ENCODE peak calls at places on chromosome 21, in ten cellular contexts. One of them, this sample, is unnamed.

GRCh38 chr21:39181205-39181818 is 1.9 kb downstream of the PSMG1 start:
- DNase-seq in CD8-positive, alpha-beta T cell: no peak
- DNase-seq in lung: no peak
- DNase-seq in astrocyte of the spinal cord: no peak
- DNase-seq in right atrium auricular region: no peak
- DNase-seq in LNCaP clone FGC: no peak
- DNase-seq in heart left ventricle: no peak
- DNase-seq in cardiac fibroblast: no peak
- DNase-seq in upper lobe of right lung: no peak
- DNase-seq in lower leg skin: no peak
- DNase-seq in this sample: no peak

GRCh38 chr21:26366781-26367180 is 196.2 kb upstream of the APP start:
- DNase-seq in lung: no peak
- DNase-seq in right atrium auricular region: no peak
- DNase-seq in upper lobe of right lung: no peak
- DNase-seq in lower leg skin: no peak
- DNase-seq in heart left ventricle: no peak
- DNase-seq in LNCaP clone FGC: no peak
- DNase-seq in cardiac fibroblast: peak
- DNase-seq in astrocyte of the spinal cord: peak
- DNase-seq in CD8-positive, alpha-beta T cell: no peak
- DNase-seq in this sample: no peak

GRCh38 chr21:46227811-46228344 is 696 bp downstream of the LSS start:
- DNase-seq in upper lobe of right lung: no peak
- DNase-seq in CD8-positive, alpha-beta T cell: no peak
- DNase-seq in right atrium auricular region: no peak
- DNase-seq in lower leg skin: peak
- DNase-seq in astrocyte of the spinal cord: no peak
- DNase-seq in lung: no peak
- DNase-seq in LNCaP clone FGC: no peak
- DNase-seq in cardiac fibroblast: no peak
- DNase-seq in heart left ventricle: no peak
- DNase-seq in this sample: no peak

GRCh38 chr21:39715804-39716397 is 29.1 kb upstream of the IGSF5 start:
- DNase-seq in astrocyte of the spinal cord: peak
- DNase-seq in right atrium auricular region: no peak
- DNase-seq in lung: peak
- DNase-seq in upper lobe of right lung: no peak
- DNase-seq in lower leg skin: peak
- DNase-seq in cardiac fibroblast: peak
- DNase-seq in LNCaP clone FGC: peak
- DNase-seq in heart left ventricle: peak
- DNase-seq in CD8-positive, alpha-beta T cell: no peak
- DNase-seq in this sample: no peak

GRCh38 chr21:25734654-25735220 is at the start of the genes ATP5PF and GABPA:
- DNase-seq in lung: peak
- DNase-seq in heart left ventricle: peak
- DNase-seq in LNCaP clone FGC: peak
- DNase-seq in cardiac fibroblast: peak
- DNase-seq in CD8-positive, alpha-beta T cell: peak
- DNase-seq in astrocyte of the spinal cord: peak
- DNase-seq in lower leg skin: peak
- DNase-seq in upper lobe of right lung: peak
- DNase-seq in right atrium auricular region: peak
- DNase-seq in this sample: peak

GRCh38 chr21:41403966-41404365 is 22.1 kb upstream of the MX1 start:
- DNase-seq in LNCaP clone FGC: no peak
- DNase-seq in upper lobe of right lung: no peak
- DNase-seq in lung: no peak
- DNase-seq in right atrium auricular region: peak
- DNase-seq in lower leg skin: peak
- DNase-seq in astrocyte of the spinal cord: no peak
- DNase-seq in heart left ventricle: no peak
- DNase-seq in cardiac fibroblast: no peak
- DNase-seq in CD8-positive, alpha-beta T cell: no peak
- DNase-seq in this sample: no peak

GRCh38 chr21:25313891-25314646 is 293.2 kb downstream of the MRPL39 start:
- DNase-seq in upper lobe of right lung: no peak
- DNase-seq in heart left ventricle: no peak
- DNase-seq in right atrium auricular region: no peak
- DNase-seq in CD8-positive, alpha-beta T cell: no peak
- DNase-seq in lower leg skin: no peak
- DNase-seq in LNCaP clone FGC: no peak
- DNase-seq in lung: no peak
- DNase-seq in astrocyte of the spinal cord: peak
- DNase-seq in cardiac fibroblast: peak
- DNase-seq in this sample: no peak

GRCh38 chr21:43884012-43884860 is 19.2 kb downstream of the AGPAT3 start:
- DNase-seq in heart left ventricle: no peak
- DNase-seq in CD8-positive, alpha-beta T cell: no peak
- DNase-seq in astrocyte of the spinal cord: peak
- DNase-seq in cardiac fibroblast: no peak
- DNase-seq in lung: no peak
- DNase-seq in lower leg skin: no peak
- DNase-seq in right atrium auricular region: no peak
- DNase-seq in upper lobe of right lung: peak
- DNase-seq in LNCaP clone FGC: no peak
- DNase-seq in this sample: no peak

GRCh38 chr21:37276377-37276776 is 9.2 kb upstream of the VPS26C start:
- DNase-seq in CD8-positive, alpha-beta T cell: no peak
- DNase-seq in right atrium auricular region: no peak
- DNase-seq in cardiac fibroblast: no peak
- DNase-seq in lung: no peak
- DNase-seq in lower leg skin: no peak
- DNase-seq in astrocyte of the spinal cord: no peak
- DNase-seq in upper lobe of right lung: no peak
- DNase-seq in heart left ventricle: no peak
- DNase-seq in LNCaP clone FGC: no peak
- DNase-seq in this sample: no peak

GRCh38 chr21:38853421-38853919 is 47.7 kb downstream of the ETS2 start:
- DNase-seq in CD8-positive, alpha-beta T cell: no peak
- DNase-seq in upper lobe of right lung: no peak
- DNase-seq in lung: no peak
- DNase-seq in heart left ventricle: no peak
- DNase-seq in cardiac fibroblast: peak
- DNase-seq in right atrium auricular region: no peak
- DNase-seq in astrocyte of the spinal cord: peak
- DNase-seq in LNCaP clone FGC: no peak
- DNase-seq in lower leg skin: no peak
- DNase-seq in this sample: peak

GRCh38 chr21:31901342-31901741 is 28.5 kb downstream of the HUNK start:
- DNase-seq in lung: no peak
- DNase-seq in right atrium auricular region: no peak
- DNase-seq in lower leg skin: peak
- DNase-seq in heart left ventricle: no peak
- DNase-seq in CD8-positive, alpha-beta T cell: no peak
- DNase-seq in LNCaP clone FGC: no peak
- DNase-seq in upper lobe of right lung: no peak
- DNase-seq in astrocyte of the spinal cord: no peak
- DNase-seq in cardiac fibroblast: no peak
- DNase-seq in this sample: no peak
- H3K4me3 ChIP-seq in lung: no peak
- H3K4me3 ChIP-seq in right atrium auricular region: no peak
- H3K4me3 ChIP-seq in lower leg skin: no peak
- H3K4me3 ChIP-seq in heart left ventricle: no peak
- H3K4me3 ChIP-seq in CD8-positive, alpha-beta T cell: no peak
- H3K4me3 ChIP-seq in LNCaP clone FGC: no peak
- H3K4me3 ChIP-seq in upper lobe of right lung: no peak
- H3K4me3 ChIP-seq in astrocyte of the spinal cord: no peak
- H3K4me3 ChIP-seq in cardiac fibroblast: no peak
- H3K4me3 ChIP-seq in this sample: no peak

GRCh38 chr21:35254752-35255138 is 205.6 kb upstream of the RUNX1 start:
- DNase-seq in CD8-positive, alpha-beta T cell: no peak
- DNase-seq in lower leg skin: no peak
- DNase-seq in cardiac fibroblast: no peak
- DNase-seq in upper lobe of right lung: no peak
- DNase-seq in heart left ventricle: no peak
- DNase-seq in lung: no peak
- DNase-seq in astrocyte of the spinal cord: no peak
- DNase-seq in right atrium auricular region: no peak
- DNase-seq in LNCaP clone FGC: no peak
- DNase-seq in this sample: no peak

GRCh38 chr21:35256468-35256988 is 207.4 kb upstream of the RUNX1 start:
- DNase-seq in upper lobe of right lung: peak
- DNase-seq in astrocyte of the spinal cord: peak
- DNase-seq in lung: peak
- DNase-seq in right atrium auricular region: peak
- DNase-seq in CD8-positive, alpha-beta T cell: no peak
- DNase-seq in LNCaP clone FGC: peak
- DNase-seq in heart left ventricle: peak
- DNase-seq in lower leg skin: peak
- DNase-seq in cardiac fibroblast: peak
- DNase-seq in this sample: peak

GRCh38 chr21:35257413-35257812 is 208.3 kb upstream of the RUNX1 start:
- DNase-seq in upper lobe of right lung: no peak
- DNase-seq in astrocyte of the spinal cord: peak
- DNase-seq in lower leg skin: peak
- DNase-seq in lung: peak
- DNase-seq in heart left ventricle: peak
- DNase-seq in right atrium auricular region: no peak
- DNase-seq in CD8-positive, alpha-beta T cell: no peak
- DNase-seq in cardiac fibroblast: peak
- DNase-seq in LNCaP clone FGC: no peak
- DNase-seq in this sample: peak

GRCh38 chr21:35258521-35258920 is 209.4 kb upstream of the RUNX1 start:
- DNase-seq in heart left ventricle: no peak
- DNase-seq in lung: no peak
- DNase-seq in CD8-positive, alpha-beta T cell: no peak
- DNase-seq in cardiac fibroblast: no peak
- DNase-seq in lower leg skin: no peak
- DNase-seq in LNCaP clone FGC: no peak
- DNase-seq in astrocyte of the spinal cord: no peak
- DNase-seq in right atrium auricular region: no peak
- DNase-seq in upper lobe of right lung: no peak
- DNase-seq in this sample: no peak

DNA sequence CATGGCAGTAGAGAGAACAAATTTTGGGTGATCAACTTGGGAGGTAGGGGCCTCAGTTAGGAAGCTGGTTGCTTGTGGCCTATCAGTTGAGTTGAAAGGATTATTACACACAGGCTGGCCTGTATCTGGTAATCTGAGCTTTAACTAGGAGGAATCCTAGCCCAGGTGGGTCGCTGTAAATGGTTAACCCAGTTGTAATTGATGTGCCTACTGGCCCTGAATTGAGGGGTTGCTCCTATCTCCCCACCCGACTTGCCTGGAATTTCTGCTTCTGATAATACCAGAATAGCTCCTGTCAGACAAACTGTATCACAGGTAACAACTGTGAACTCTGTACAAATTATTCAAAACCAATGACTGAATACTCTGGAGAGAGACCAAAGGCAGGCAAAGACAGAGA is 210.3 kb upstream of the RUNX1 start:
- DNase-seq in LNCaP clone FGC: no peak
- DNase-seq in upper lobe of right lung: no peak
- DNase-seq in lung: no peak
- DNase-seq in right atrium auricular region: no peak
- DNase-seq in heart left ventricle: no peak
- DNase-seq in lower leg skin: no peak
- DNase-seq in astrocyte of the spinal cord: no peak
- DNase-seq in cardiac fibroblast: no peak
- DNase-seq in CD8-positive, alpha-beta T cell: no peak
- DNase-seq in this sample: no peak
- H3K4me3 ChIP-seq in LNCaP clone FGC: no peak
- H3K4me3 ChIP-seq in upper lobe of right lung: no peak
- H3K4me3 ChIP-seq in lung: no peak
- H3K4me3 ChIP-seq in right atrium auricular region: no peak
- H3K4me3 ChIP-seq in heart left ventricle: no peak
- H3K4me3 ChIP-seq in lower leg skin: no peak
- H3K4me3 ChIP-seq in astrocyte of the spinal cord: no peak
- H3K4me3 ChIP-seq in cardiac fibroblast: no peak
- H3K4me3 ChIP-seq in CD8-positive, alpha-beta T cell: no peak
- H3K4me3 ChIP-seq in this sample: no peak

GRCh38 chr21:44989538-44989888 is 49.7 kb downstream of the SLX9 start:
- DNase-seq in astrocyte of the spinal cord: peak
- DNase-seq in heart left ventricle: no peak
- DNase-seq in lung: no peak
- DNase-seq in CD8-positive, alpha-beta T cell: no peak
- DNase-seq in cardiac fibroblast: no peak
- DNase-seq in lower leg skin: no peak
- DNase-seq in right atrium auricular region: no peak
- DNase-seq in upper lobe of right lung: no peak
- DNase-seq in LNCaP clone FGC: no peak
- DNase-seq in this sample: no peak

GRCh38 chr21:44989943-44990780 is 50.3 kb downstream of the SLX9 start:
- DNase-seq in LNCaP clone FGC: no peak
- DNase-seq in CD8-positive, alpha-beta T cell: no peak
- DNase-seq in lower leg skin: no peak
- DNase-seq in lung: no peak
- DNase-seq in cardiac fibroblast: no peak
- DNase-seq in astrocyte of the spinal cord: no peak
- DNase-seq in heart left ventricle: no peak
- DNase-seq in upper lobe of right lung: no peak
- DNase-seq in right atrium auricular region: no peak
- DNase-seq in this sample: no peak

GRCh38 chr21:44992608-44993031 is 52.8 kb downstream of the SLX9 start:
- DNase-seq in cardiac fibroblast: no peak
- DNase-seq in upper lobe of right lung: no peak
- DNase-seq in lung: no peak
- DNase-seq in LNCaP clone FGC: no peak
- DNase-seq in lower leg skin: no peak
- DNase-seq in heart left ventricle: no peak
- DNase-seq in astrocyte of the spinal cord: no peak
- DNase-seq in right atrium auricular region: no peak
- DNase-seq in CD8-positive, alpha-beta T cell: no peak
- DNase-seq in this sample: no peak

GRCh38 chr21:44991538-44992483 is 52.0 kb downstream of the SLX9 start:
- DNase-seq in right atrium auricular region: no peak
- DNase-seq in astrocyte of the spinal cord: peak
- DNase-seq in LNCaP clone FGC: no peak
- DNase-seq in cardiac fibroblast: no peak
- DNase-seq in lower leg skin: no peak
- DNase-seq in lung: no peak
- DNase-seq in CD8-positive, alpha-beta T cell: no peak
- DNase-seq in heart left ventricle: no peak
- DNase-seq in upper lobe of right lung: no peak
- DNase-seq in this sample: no peak

GRCh38 chr21:44990921-44991320 is 51.1 kb downstream of the SLX9 start:
- DNase-seq in lung: no peak
- DNase-seq in cardiac fibroblast: no peak
- DNase-seq in LNCaP clone FGC: no peak
- DNase-seq in astrocyte of the spinal cord: no peak
- DNase-seq in lower leg skin: no peak
- DNase-seq in heart left ventricle: no peak
- DNase-seq in upper lobe of right lung: no peak
- DNase-seq in CD8-positive, alpha-beta T cell: no peak
- DNase-seq in right atrium auricular region: no peak
- DNase-seq in this sample: no peak
- H3K4me3 ChIP-seq in lung: no peak
- H3K4me3 ChIP-seq in cardiac fibroblast: no peak
- H3K4me3 ChIP-seq in LNCaP clone FGC: no peak
- H3K4me3 ChIP-seq in astrocyte of the spinal cord: no peak
- H3K4me3 ChIP-seq in lower leg skin: no peak
- H3K4me3 ChIP-seq in heart left ventricle: no peak
- H3K4me3 ChIP-seq in upper lobe of right lung: no peak
- H3K4me3 ChIP-seq in CD8-positive, alpha-beta T cell: no peak
- H3K4me3 ChIP-seq in right atrium auricular region: no peak
- H3K4me3 ChIP-seq in this sample: no peak

DNA sequence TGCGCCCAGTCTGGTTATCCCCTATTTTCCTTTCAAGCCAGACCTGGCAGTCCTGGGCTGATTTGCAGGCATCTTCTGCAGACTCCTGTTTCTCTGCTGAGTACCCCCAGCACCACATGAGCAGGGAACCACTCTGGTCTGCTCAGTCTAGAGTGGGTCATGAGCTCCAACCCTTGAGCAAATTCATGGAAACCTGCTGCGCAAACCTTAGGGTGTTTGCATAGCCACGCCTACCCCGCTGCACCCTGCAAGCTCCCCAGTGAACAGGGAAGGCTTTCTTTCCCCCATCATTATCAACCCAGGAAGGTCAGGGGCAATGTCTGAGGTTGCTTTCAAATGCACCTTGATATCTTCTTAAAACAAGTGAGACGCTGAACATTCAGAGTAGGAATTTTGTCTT is 11.0 kb upstream of the KCNE1 start:
- DNase-seq in astrocyte of the spinal cord: no peak
- DNase-seq in heart left ventricle: no peak
- DNase-seq in lung: no peak
- DNase-seq in right atrium auricular region: no peak
- DNase-seq in cardiac fibroblast: no peak
- DNase-seq in CD8-positive, alpha-beta T cell: no peak
- DNase-seq in lower leg skin: no peak
- DNase-seq in upper lobe of right lung: no peak
- DNase-seq in LNCaP clone FGC: no peak
- DNase-seq in this sample: no peak
- H3K4me3 ChIP-seq in astrocyte of the spinal cord: no peak
- H3K4me3 ChIP-seq in heart left ventricle: no peak
- H3K4me3 ChIP-seq in lung: no peak
- H3K4me3 ChIP-seq in right atrium auricular region: no peak
- H3K4me3 ChIP-seq in cardiac fibroblast: no peak
- H3K4me3 ChIP-seq in CD8-positive, alpha-beta T cell: no peak
- H3K4me3 ChIP-seq in lower leg skin: no peak
- H3K4me3 ChIP-seq in upper lobe of right lung: no peak
- H3K4me3 ChIP-seq in LNCaP clone FGC: no peak
- H3K4me3 ChIP-seq in this sample: no peak

This sample was measured in gastrocnemius medialis.